ENCODE peak calls at places on chromosomes 1 and 21, in seven cellular contexts. One of them, this sample, is unnamed.
A peak's percentile ranks its signal among the peaks of the same experiment; 100 is the strongest.

GRCh38 chr1:89721351-89721750 is 88.4 kb downstream of the LRRC8C start:
- DNase-seq in GM23338: no peak
- DNase-seq in stomach: no peak
- DNase-seq in HAP-1: no peak
- DNase-seq in fibroblast of lung: peak; percentile 22
- DNase-seq in CD8-positive, alpha-beta T cell: peak; percentile 27
- DNase-seq in kidney epithelial cell: no peak
- DNase-seq in this sample: no peak

GRCh38 chr1:44831516-44831915 is 11.5 kb downstream of the PTCH2 start:
- DNase-seq in GM23338: no peak
- DNase-seq in stomach: no peak
- DNase-seq in HAP-1: no peak
- DNase-seq in fibroblast of lung: no peak
- DNase-seq in CD8-positive, alpha-beta T cell: no peak
- DNase-seq in kidney epithelial cell: no peak
- DNase-seq in this sample: no peak

GRCh38 chr1:3061566-3061965 is 7.4 kb upstream of the PRDM16 start:
- DNase-seq in GM23338: no peak
- DNase-seq in stomach: peak; percentile 21
- DNase-seq in HAP-1: no peak
- DNase-seq in fibroblast of lung: no peak
- DNase-seq in CD8-positive, alpha-beta T cell: no peak
- DNase-seq in kidney epithelial cell: no peak
- DNase-seq in this sample: no peak

GRCh38 chr1:211213702-211214101 is 45.5 kb upstream of the RCOR3 start:
- DNase-seq in GM23338: no peak
- DNase-seq in stomach: no peak
- DNase-seq in HAP-1: no peak
- DNase-seq in fibroblast of lung: no peak
- DNase-seq in CD8-positive, alpha-beta T cell: no peak
- DNase-seq in kidney epithelial cell: no peak
- DNase-seq in this sample: no peak

GRCh38 chr1:88979054-88979748 is 13.2 kb downstream of the KYAT3 start:
- DNase-seq in GM23338: no peak
- DNase-seq in stomach: no peak
- DNase-seq in HAP-1: no peak
- DNase-seq in fibroblast of lung: no peak
- DNase-seq in CD8-positive, alpha-beta T cell: no peak
- DNase-seq in kidney epithelial cell: no peak
- DNase-seq in this sample: no peak

GRCh38 chr1:228842094-228842775 is 107.0 kb downstream of the RHOU start:
- DNase-seq in GM23338: no peak
- DNase-seq in stomach: no peak
- DNase-seq in HAP-1: peak; percentile 17
- DNase-seq in fibroblast of lung: peak; percentile 74
- DNase-seq in CD8-positive, alpha-beta T cell: no peak
- DNase-seq in kidney epithelial cell: peak; percentile 71
- DNase-seq in this sample: no peak

GRCh38 chr1:228341814-228342626 is 64.6 kb downstream of the TRIM11 start:
- DNase-seq in GM23338: no peak
- DNase-seq in stomach: no peak
- DNase-seq in HAP-1: peak; percentile 5
- DNase-seq in fibroblast of lung: no peak
- DNase-seq in CD8-positive, alpha-beta T cell: no peak
- DNase-seq in kidney epithelial cell: no peak
- DNase-seq in this sample: no peak

GRCh38 chr1:62038594-62039284 is 155.9 kb upstream of the L1TD1 start:
- DNase-seq in GM23338: no peak
- DNase-seq in stomach: no peak
- DNase-seq in HAP-1: no peak
- DNase-seq in fibroblast of lung: no peak
- DNase-seq in CD8-positive, alpha-beta T cell: no peak
- DNase-seq in kidney epithelial cell: no peak
- DNase-seq in this sample: no peak

GRCh38 chr1:29984107-29984506 is 739.3 kb downstream of the MATN1 start:
- DNase-seq in GM23338: no peak
- DNase-seq in stomach: no peak
- DNase-seq in HAP-1: no peak
- DNase-seq in fibroblast of lung: no peak
- DNase-seq in CD8-positive, alpha-beta T cell: no peak
- DNase-seq in kidney epithelial cell: no peak
- DNase-seq in this sample: no peak

GRCh38 chr1:89633745-89634625 is 1.1 kb downstream of the LRRC8C start:
- DNase-seq in GM23338: peak; percentile 56
- DNase-seq in stomach: no peak
- DNase-seq in HAP-1: peak; percentile 48
- DNase-seq in fibroblast of lung: peak; percentile 51
- DNase-seq in CD8-positive, alpha-beta T cell: no peak
- DNase-seq in kidney epithelial cell: no peak
- DNase-seq in this sample: no peak

GRCh38 chr1:67134692-67135091 is at the start of gene C1orf141:
- DNase-seq in GM23338: peak; percentile 83
- DNase-seq in stomach: no peak
- DNase-seq in HAP-1: no peak
- DNase-seq in fibroblast of lung: peak; percentile 39
- DNase-seq in CD8-positive, alpha-beta T cell: peak; percentile 30
- DNase-seq in kidney epithelial cell: no peak
- DNase-seq in this sample: no peak

GRCh38 chr1:112625696-112626095 is 6.1 kb downstream of the CAPZA1 start:
- DNase-seq in GM23338: no peak
- DNase-seq in stomach: no peak
- DNase-seq in HAP-1: no peak
- DNase-seq in fibroblast of lung: no peak
- DNase-seq in CD8-positive, alpha-beta T cell: no peak
- DNase-seq in kidney epithelial cell: no peak
- DNase-seq in this sample: no peak

GRCh38 chr1:13896932-13897331 is 196.9 kb downstream of the PRDM2 start:
- DNase-seq in GM23338: no peak
- DNase-seq in stomach: no peak
- DNase-seq in HAP-1: no peak
- DNase-seq in fibroblast of lung: no peak
- DNase-seq in CD8-positive, alpha-beta T cell: no peak
- DNase-seq in kidney epithelial cell: no peak
- DNase-seq in this sample: no peak

GRCh38 chr1:99650773-99651437 is 5.0 kb downstream of the PALMD start:
- DNase-seq in GM23338: peak; percentile 53
- DNase-seq in stomach: no peak
- DNase-seq in HAP-1: no peak
- DNase-seq in fibroblast of lung: no peak
- DNase-seq in CD8-positive, alpha-beta T cell: no peak
- DNase-seq in kidney epithelial cell: no peak
- DNase-seq in this sample: no peak

GRCh38 chr1:214449371-214449770 is 102.0 kb downstream of the PTPN14 start:
- DNase-seq in GM23338: no peak
- DNase-seq in stomach: no peak
- DNase-seq in HAP-1: no peak
- DNase-seq in fibroblast of lung: no peak
- DNase-seq in CD8-positive, alpha-beta T cell: no peak
- DNase-seq in kidney epithelial cell: no peak
- DNase-seq in this sample: no peak

GRCh38 chr1:115946116-115946515 is 30.2 kb upstream of the SLC22A15 start:
- DNase-seq in GM23338: no peak
- DNase-seq in stomach: no peak
- DNase-seq in HAP-1: no peak
- DNase-seq in fibroblast of lung: no peak
- DNase-seq in CD8-positive, alpha-beta T cell: no peak
- DNase-seq in kidney epithelial cell: no peak
- DNase-seq in this sample: no peak

GRCh38 chr1:167440776-167441175 is 77.6 kb downstream of the CD247 start:
- DNase-seq in GM23338: no peak
- DNase-seq in stomach: no peak
- DNase-seq in HAP-1: no peak
- DNase-seq in fibroblast of lung: no peak
- DNase-seq in CD8-positive, alpha-beta T cell: no peak
- DNase-seq in kidney epithelial cell: no peak
- DNase-seq in this sample: no peak

GRCh38 chr1:38152351-38153082 is 105.9 kb upstream of the POU3F1 start:
- DNase-seq in GM23338: no peak
- DNase-seq in stomach: no peak
- DNase-seq in HAP-1: peak; percentile 57
- DNase-seq in fibroblast of lung: no peak
- DNase-seq in CD8-positive, alpha-beta T cell: no peak
- DNase-seq in kidney epithelial cell: no peak
- DNase-seq in this sample: no peak

GRCh38 chr1:97350662-97351061 is 570.2 kb downstream of the DPYD start:
- DNase-seq in GM23338: no peak
- DNase-seq in stomach: no peak
- DNase-seq in HAP-1: no peak
- DNase-seq in fibroblast of lung: peak; percentile 88
- DNase-seq in CD8-positive, alpha-beta T cell: no peak
- DNase-seq in kidney epithelial cell: no peak
- DNase-seq in this sample: no peak

GRCh38 chr1:16605532-16605931 is 7.8 kb downstream of the NBPF1 start:
- DNase-seq in GM23338: no peak
- DNase-seq in stomach: no peak
- DNase-seq in HAP-1: no peak
- DNase-seq in fibroblast of lung: no peak
- DNase-seq in CD8-positive, alpha-beta T cell: no peak
- DNase-seq in kidney epithelial cell: no peak
- DNase-seq in this sample: no peak

GRCh38 chr1:192580351-192580962 is 4.9 kb downstream of the RGS1 start:
- DNase-seq in GM23338: peak; percentile 57
- DNase-seq in stomach: no peak
- DNase-seq in HAP-1: peak; percentile 29
- DNase-seq in fibroblast of lung: peak; percentile 85
- DNase-seq in CD8-positive, alpha-beta T cell: no peak
- DNase-seq in kidney epithelial cell: peak; percentile 21
- DNase-seq in this sample: no peak

GRCh38 chr21:44510109-44510507 is 29.9 kb downstream of the KRTAP10-1 start:
- DNase-seq in GM23338: no peak
- DNase-seq in stomach: no peak
- DNase-seq in HAP-1: no peak
- DNase-seq in fibroblast of lung: no peak
- DNase-seq in CD8-positive, alpha-beta T cell: no peak
- DNase-seq in kidney epithelial cell: no peak
- DNase-seq in this sample: no peak
- H3K4me3 ChIP-seq in GM23338: no peak overlapping the region
- H3K4me3 ChIP-seq in stomach: no peak overlapping the region
- H3K4me3 ChIP-seq in HAP-1: no peak overlapping the region
- H3K4me3 ChIP-seq in fibroblast of lung: no peak overlapping the region
- H3K4me3 ChIP-seq in CD8-positive, alpha-beta T cell: no peak overlapping the region
- H3K4me3 ChIP-seq in kidney epithelial cell: no peak overlapping the region
- H3K4me3 ChIP-seq in this sample: no peak overlapping the region

DNA sequence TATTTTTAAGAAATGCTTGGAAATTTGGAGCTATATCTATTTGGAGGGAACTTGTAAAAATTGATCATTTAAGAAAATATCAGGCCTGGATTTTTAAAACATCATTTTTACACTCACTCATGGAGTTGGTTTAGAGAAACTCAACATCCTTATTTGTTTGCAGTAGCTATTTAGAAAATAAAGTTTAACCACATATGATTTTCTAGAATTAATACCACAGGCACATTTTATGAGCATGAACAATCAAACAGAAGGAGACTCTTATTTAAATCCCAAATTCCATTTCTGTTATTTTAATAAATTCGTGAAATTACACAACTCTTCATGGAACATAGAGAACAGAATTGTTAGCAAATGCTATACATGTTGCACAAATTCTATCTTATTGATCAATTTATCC is 3.2 kb downstream of the CDKN2C start:
- DNase-seq in GM23338: no peak
- DNase-seq in stomach: no peak
- DNase-seq in HAP-1: no peak
- DNase-seq in fibroblast of lung: no peak
- DNase-seq in CD8-positive, alpha-beta T cell: no peak
- DNase-seq in kidney epithelial cell: no peak
- DNase-seq in this sample: no peak
- H3K27me3 ChIP-seq in GM23338: peaks cover 96% of the 10 kb centered on the region
- H3K27me3 ChIP-seq in stomach: peaks cover 10% of the 10 kb centered on the region
- H3K27me3 ChIP-seq in HAP-1: no peaks in the 10 kb centered on the region
- H3K27me3 ChIP-seq in fibroblast of lung: no peaks in the 10 kb centered on the region
- H3K27me3 ChIP-seq in CD8-positive, alpha-beta T cell: no peaks in the 10 kb centered on the region
- H3K27me3 ChIP-seq in kidney epithelial cell: peaks cover 31% of the 10 kb centered on the region
- H3K27me3 ChIP-seq in this sample: peaks cover 61% of the 10 kb centered on the region

GRCh38 chr1:21827141-21827679 is 15.1 kb downstream of the LDLRAD2 start:
- DNase-seq in GM23338: no peak
- DNase-seq in stomach: no peak
- DNase-seq in HAP-1: no peak
- DNase-seq in fibroblast of lung: no peak
- DNase-seq in CD8-positive, alpha-beta T cell: no peak
- DNase-seq in kidney epithelial cell: no peak
- DNase-seq in this sample: no peak

GRCh38 chr1:21828506-21829210 is 16.6 kb downstream of the LDLRAD2 start:
- DNase-seq in GM23338: no peak
- DNase-seq in stomach: no peak
- DNase-seq in HAP-1: no peak
- DNase-seq in fibroblast of lung: no peak
- DNase-seq in CD8-positive, alpha-beta T cell: no peak
- DNase-seq in kidney epithelial cell: no peak
- DNase-seq in this sample: no peak

GRCh38 chr1:21829294-21829693 is 17.2 kb downstream of the LDLRAD2 start:
- DNase-seq in GM23338: no peak
- DNase-seq in stomach: no peak
- DNase-seq in HAP-1: no peak
- DNase-seq in fibroblast of lung: no peak
- DNase-seq in CD8-positive, alpha-beta T cell: no peak
- DNase-seq in kidney epithelial cell: no peak
- DNase-seq in this sample: no peak

GRCh38 chr1:21825393-21825792 is 13.3 kb downstream of the LDLRAD2 start:
- DNase-seq in GM23338: no peak
- DNase-seq in stomach: no peak
- DNase-seq in HAP-1: no peak
- DNase-seq in fibroblast of lung: no peak
- DNase-seq in CD8-positive, alpha-beta T cell: no peak
- DNase-seq in kidney epithelial cell: no peak
- DNase-seq in this sample: no peak

DNA sequence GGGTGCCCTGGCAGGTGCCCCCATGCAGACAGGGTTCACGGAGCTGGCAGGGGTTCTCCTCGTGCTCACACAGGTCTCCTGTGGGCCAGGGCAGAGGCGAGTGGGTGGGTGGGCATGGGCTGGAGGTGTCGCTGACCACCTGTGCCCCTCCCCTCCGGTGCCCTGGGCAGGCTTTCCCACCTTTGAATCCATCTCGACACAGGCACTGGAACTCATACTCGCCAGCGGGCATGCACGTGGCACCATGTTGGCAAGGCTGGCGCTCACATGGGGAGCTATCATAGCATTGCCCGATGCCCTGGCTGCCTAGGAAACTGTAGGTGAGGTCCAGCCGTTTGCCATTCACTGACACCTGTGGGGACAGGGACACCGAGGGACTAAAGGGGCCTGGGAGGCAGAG is 16.0 kb downstream of the LDLRAD2 start:
- DNase-seq in GM23338: no peak
- DNase-seq in stomach: no peak
- DNase-seq in HAP-1: no peak
- DNase-seq in fibroblast of lung: no peak
- DNase-seq in CD8-positive, alpha-beta T cell: no peak
- DNase-seq in kidney epithelial cell: no peak
- DNase-seq in this sample: no peak
- H3K36me3 ChIP-seq in GM23338: no peaks in the 10 kb centered on the region
- H3K36me3 ChIP-seq in stomach: peaks cover 100% of the 10 kb centered on the region
- H3K36me3 ChIP-seq in HAP-1: peaks cover 19% of the 10 kb centered on the region
- H3K36me3 ChIP-seq in fibroblast of lung: peaks cover 44% of the 10 kb centered on the region
- H3K36me3 ChIP-seq in CD8-positive, alpha-beta T cell: no peaks in the 10 kb centered on the region
- H3K36me3 ChIP-seq in kidney epithelial cell: peaks cover 15% of the 10 kb centered on the region
- H3K36me3 ChIP-seq in this sample: peaks cover 41% of the 10 kb centered on the region

DNA sequence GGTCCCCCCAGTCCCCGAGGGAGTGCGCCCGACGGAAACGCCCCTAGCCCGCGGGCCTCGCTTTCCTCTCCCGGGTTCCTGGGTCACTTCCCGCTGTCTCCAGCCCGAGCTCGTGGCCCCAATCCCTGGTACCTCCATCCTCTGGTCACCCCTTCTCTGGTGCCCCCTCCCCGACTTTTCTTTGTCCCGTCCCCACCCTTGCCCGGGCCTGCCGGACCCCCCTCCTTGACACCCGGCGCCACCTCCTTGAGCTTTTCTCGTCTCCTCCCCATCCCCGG is 320 bp upstream of the RIPPLY3 start:
- DNase-seq in GM23338: no peak
- DNase-seq in stomach: no peak
- DNase-seq in HAP-1: no peak
- DNase-seq in fibroblast of lung: no peak
- DNase-seq in CD8-positive, alpha-beta T cell: no peak
- DNase-seq in kidney epithelial cell: no peak
- DNase-seq in this sample: no peak
- H3K4me3 ChIP-seq in GM23338: peak overlapping the region; percentile 70
- H3K4me3 ChIP-seq in stomach: peak overlapping the region; percentile 52
- H3K4me3 ChIP-seq in HAP-1: no peak overlapping the region
- H3K4me3 ChIP-seq in fibroblast of lung: peak overlapping the region; percentile 29
- H3K4me3 ChIP-seq in CD8-positive, alpha-beta T cell: peak overlapping the region; percentile 58
- H3K4me3 ChIP-seq in kidney epithelial cell: peak overlapping the region; percentile 41
- H3K4me3 ChIP-seq in this sample: peak overlapping the region; percentile 70